ENCODE peak calls at places on chromosome 5, in five cellular contexts. One of them, this sample, is unnamed.

GRCh38 chr5:174735498-174736350 is 11.3 kb downstream of the MSX2 start:
- DNase-seq in K562: peak; percentile 17
- DNase-seq in SK-N-SH: peak; percentile 89
- DNase-seq in HepG2: peak; percentile 5
- DNase-seq in HCT116: peak; percentile 45
- DNase-seq in this sample: no peak

GRCh38 chr5:140038373-140038957 is 4.6 kb downstream of the NRG2 start:
- DNase-seq in SK-N-SH: peak; percentile 62
- DNase-seq in HCT116: no peak
- DNase-seq in HepG2: no peak
- DNase-seq in K562: no peak
- DNase-seq in this sample: no peak

GRCh38 chr5:174533127-174533453 is 191.3 kb upstream of the MSX2 start:
- DNase-seq in K562: no peak
- DNase-seq in SK-N-SH: no peak
- DNase-seq in HepG2: no peak
- DNase-seq in HCT116: no peak
- DNase-seq in this sample: no peak

GRCh38 chr5:115815693-115816225 is 700 bp downstream of the CDO1 start:
- DNase-seq in K562: no peak
- DNase-seq in HepG2: no peak
- DNase-seq in SK-N-SH: peak; percentile 67
- DNase-seq in HCT116: no peak
- DNase-seq in this sample: no peak

GRCh38 chr5:77430726-77431125 is 61.4 kb downstream of the WDR41 start:
- DNase-seq in HCT116: no peak
- DNase-seq in K562: no peak
- DNase-seq in SK-N-SH: no peak
- DNase-seq in HepG2: no peak
- DNase-seq in this sample: no peak

GRCh38 chr5:139458580-139459407 is 3.7 kb downstream of the ECSCR start:
- DNase-seq in SK-N-SH: no peak
- DNase-seq in HepG2: no peak
- DNase-seq in HCT116: no peak
- DNase-seq in K562: no peak
- DNase-seq in this sample: peak; percentile 60

GRCh38 chr5:27708579-27708978 is 670.2 kb upstream of the CDH9 start:
- DNase-seq in HCT116: no peak
- DNase-seq in K562: no peak
- DNase-seq in SK-N-SH: no peak
- DNase-seq in HepG2: no peak
- DNase-seq in this sample: no peak

GRCh38 chr5:107672212-107673105 is 1.7 kb upstream of the EFNA5 start:
- DNase-seq in SK-N-SH: peak; percentile 86
- DNase-seq in K562: peak; percentile 18
- DNase-seq in HCT116: peak; percentile 88
- DNase-seq in HepG2: peak; percentile 15
- DNase-seq in this sample: no peak

GRCh38 chr5:32687167-32687831 is 23.8 kb upstream of the NPR3 start:
- DNase-seq in HepG2: no peak
- DNase-seq in K562: no peak
- DNase-seq in SK-N-SH: peak; percentile 29
- DNase-seq in HCT116: no peak
- DNase-seq in this sample: no peak

GRCh38 chr5:111337133-111337532 is 112.9 kb downstream of the CAMK4 start:
- DNase-seq in HCT116: no peak
- DNase-seq in K562: no peak
- DNase-seq in HepG2: no peak
- DNase-seq in SK-N-SH: no peak
- DNase-seq in this sample: peak; percentile 26

GRCh38 chr5:96851312-96852062 is 24.8 kb upstream of the ERAP2 start:
- DNase-seq in HCT116: no peak
- DNase-seq in K562: no peak
- DNase-seq in SK-N-SH: no peak
- DNase-seq in HepG2: no peak
- DNase-seq in this sample: no peak

GRCh38 chr5:75049581-75050274 is 2.6 kb downstream of the GCNT4 start:
- DNase-seq in HepG2: peak; percentile 69
- DNase-seq in K562: peak; percentile 68
- DNase-seq in SK-N-SH: peak; percentile 56
- DNase-seq in HCT116: peak; percentile 68
- DNase-seq in this sample: no peak

GRCh38 chr5:75045071-75045470 is 7.3 kb downstream of the GCNT4 start:
- DNase-seq in HepG2: no peak
- DNase-seq in HCT116: no peak
- DNase-seq in SK-N-SH: no peak
- DNase-seq in K562: no peak
- DNase-seq in this sample: no peak

GRCh38 chr5:75046366-75047142 is 5.8 kb downstream of the GCNT4 start:
- DNase-seq in K562: no peak
- DNase-seq in HepG2: no peak
- DNase-seq in HCT116: no peak
- DNase-seq in SK-N-SH: no peak
- DNase-seq in this sample: no peak

GRCh38 chr5:75048457-75048953 is 3.9 kb downstream of the GCNT4 start:
- DNase-seq in SK-N-SH: no peak
- DNase-seq in HCT116: no peak
- DNase-seq in HepG2: no peak
- DNase-seq in K562: no peak
- DNase-seq in this sample: peak; percentile 57

DNA sequence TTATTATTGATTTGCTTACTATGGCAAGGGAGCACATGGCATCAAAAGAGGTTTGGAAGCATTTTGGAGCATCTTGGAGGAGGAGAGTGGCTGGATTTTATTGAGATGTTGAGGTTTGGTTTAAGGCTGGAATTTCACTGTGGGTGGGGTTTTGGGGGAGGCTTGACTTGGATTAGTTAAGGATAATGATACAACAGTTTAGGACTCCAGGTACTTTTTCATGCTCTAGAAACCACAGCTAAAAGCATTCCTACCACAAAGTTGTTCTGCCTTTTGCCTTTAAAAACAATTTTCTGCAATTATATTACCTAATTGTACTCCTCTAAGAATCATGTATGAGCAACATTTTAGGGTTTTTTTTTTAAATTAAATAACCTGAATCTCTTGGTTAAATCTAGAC is 5.0 kb downstream of the GCNT4 start:
- DNase-seq in SK-N-SH: no peak
- DNase-seq in HCT116: no peak
- DNase-seq in K562: no peak
- DNase-seq in HepG2: no peak
- DNase-seq in this sample: no peak
- TF ChIP-seq ZBTB33 in SK-N-SH: no peak
- TF ChIP-seq ZBTB33 in HCT116: no peak
- TF ChIP-seq ZBTB33 in K562: no peak
- TF ChIP-seq ZBTB33 in HepG2: no peak
- TF ChIP-seq ZBTB33 in this sample: no peak

DNA sequence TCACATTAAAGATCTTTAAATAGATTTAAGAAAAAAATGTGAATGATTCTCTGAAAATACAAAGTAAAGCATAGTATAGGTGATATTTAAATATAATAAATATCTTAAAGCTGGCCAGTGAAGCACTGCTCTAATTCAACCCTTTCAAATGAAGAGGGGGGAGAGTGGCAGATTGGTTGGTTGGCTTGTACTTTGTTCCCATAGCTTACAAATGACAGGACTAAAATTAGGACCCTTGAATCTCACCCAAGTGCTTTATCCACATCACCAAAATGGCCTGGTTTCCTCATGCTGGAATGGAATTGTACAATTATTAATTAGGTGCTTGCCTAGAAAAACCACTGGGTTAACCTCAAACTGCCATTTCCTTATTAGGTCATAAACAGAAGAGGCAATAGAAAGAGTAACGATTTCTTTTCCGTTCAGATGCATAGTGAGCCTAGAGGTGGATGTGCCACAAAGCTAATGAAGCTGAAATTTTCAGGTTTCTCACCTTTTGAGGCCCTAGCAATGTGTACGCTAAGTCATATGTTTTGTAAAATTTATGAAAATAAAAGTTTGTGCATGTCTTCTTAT is 354.5 kb upstream of the CDH6 start:
- DNase-seq in HCT116: no peak
- DNase-seq in HepG2: no peak
- DNase-seq in K562: no peak
- DNase-seq in SK-N-SH: no peak
- DNase-seq in this sample: no peak
- TF ChIP-seq ZBTB33 in HCT116: no peak
- TF ChIP-seq ZBTB33 in HepG2: no peak
- TF ChIP-seq ZBTB33 in K562: no peak
- TF ChIP-seq ZBTB33 in SK-N-SH: no peak
- TF ChIP-seq ZBTB33 in this sample: no peak

GRCh38 chr5:43773032-43773830 is 170.3 kb downstream of the NNT start:
- DNase-seq in HCT116: peak; percentile 18
- DNase-seq in SK-N-SH: no peak
- DNase-seq in K562: no peak
- DNase-seq in HepG2: peak; percentile 35
- DNase-seq in this sample: no peak

GRCh38 chr5:43771611-43772031 is 168.6 kb downstream of the NNT start:
- DNase-seq in SK-N-SH: no peak
- DNase-seq in HCT116: no peak
- DNase-seq in HepG2: no peak
- DNase-seq in K562: no peak
- DNase-seq in this sample: no peak

GRCh38 chr5:43769576-43770352 is 166.8 kb downstream of the NNT start:
- DNase-seq in SK-N-SH: no peak
- DNase-seq in HCT116: no peak
- DNase-seq in HepG2: no peak
- DNase-seq in K562: no peak
- DNase-seq in this sample: no peak

GRCh38 chr5:43775000-43775399 is 172.0 kb downstream of the NNT start:
- DNase-seq in SK-N-SH: no peak
- DNase-seq in HepG2: no peak
- DNase-seq in HCT116: no peak
- DNase-seq in K562: no peak
- DNase-seq in this sample: no peak

GRCh38 chr5:43772601-43773031 is 169.6 kb downstream of the NNT start:
- DNase-seq in HepG2: no peak
- DNase-seq in SK-N-SH: no peak
- DNase-seq in HCT116: peak; percentile 44
- DNase-seq in K562: no peak
- DNase-seq in this sample: no peak
- TF ChIP-seq ZBTB33 in HepG2: no peak
- TF ChIP-seq ZBTB33 in SK-N-SH: no peak
- TF ChIP-seq ZBTB33 in HCT116: no peak
- TF ChIP-seq ZBTB33 in K562: no peak
- TF ChIP-seq ZBTB33 in this sample: no peak

DNA sequence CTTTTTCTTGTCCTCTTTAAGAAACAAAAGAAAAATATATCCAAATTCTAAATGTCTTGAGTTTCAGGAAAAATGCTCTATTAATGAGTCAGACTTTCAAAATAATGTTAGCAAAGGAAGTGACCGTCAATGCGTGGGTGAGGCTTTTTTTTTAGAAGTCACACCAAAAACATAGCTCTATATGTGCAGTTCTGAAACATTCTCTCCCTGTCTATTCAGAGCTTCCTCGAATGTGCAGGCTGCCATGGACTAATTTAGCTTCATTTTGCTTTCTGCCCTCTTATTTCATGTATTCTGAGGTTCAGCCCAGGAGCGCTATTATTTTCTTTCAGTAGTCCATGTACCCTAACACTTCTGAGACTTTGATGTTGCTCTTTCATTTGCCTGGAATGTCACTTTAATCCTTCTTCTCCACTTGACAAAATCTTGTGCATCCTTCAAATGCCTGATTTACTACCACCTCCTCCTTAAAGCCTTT is 72.5 kb upstream of the RASA1 start:
- DNase-seq in HepG2: no peak
- DNase-seq in K562: no peak
- DNase-seq in HCT116: no peak
- DNase-seq in SK-N-SH: no peak
- DNase-seq in this sample: peak; percentile 48
- TF ChIP-seq ZBTB33 in HepG2: no peak
- TF ChIP-seq ZBTB33 in K562: no peak
- TF ChIP-seq ZBTB33 in HCT116: no peak
- TF ChIP-seq ZBTB33 in SK-N-SH: no peak
- TF ChIP-seq ZBTB33 in this sample: no peak

DNA sequence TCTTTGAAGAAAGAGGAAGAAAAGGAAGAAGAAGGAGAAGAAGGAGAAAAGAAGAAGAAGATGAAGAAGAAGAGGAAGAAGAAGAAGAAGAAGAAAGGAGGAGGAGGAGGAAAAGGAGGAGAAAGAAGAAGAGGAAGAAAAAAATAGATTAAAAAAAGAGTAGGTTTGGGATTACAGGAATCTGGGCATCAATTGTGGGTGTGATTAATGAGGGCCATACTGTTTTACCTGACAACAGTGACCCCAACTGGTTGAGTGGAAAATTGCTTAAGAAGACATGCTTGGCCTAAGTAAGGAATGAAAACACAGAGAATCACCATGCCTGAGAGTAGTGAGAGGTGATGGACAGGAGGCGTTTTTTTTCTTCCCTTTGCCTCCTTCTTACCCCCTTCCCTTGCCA is 114.6 kb downstream of the FAM170A start:
- DNase-seq in K562: peak; percentile 36
- DNase-seq in SK-N-SH: peak; percentile 25
- DNase-seq in HepG2: peak; percentile 33
- DNase-seq in HCT116: peak; percentile 59
- DNase-seq in this sample: peak; percentile 48
- TF ChIP-seq ZBTB33 in K562: no peak
- TF ChIP-seq ZBTB33 in SK-N-SH: no peak
- TF ChIP-seq ZBTB33 in HepG2: no peak
- TF ChIP-seq ZBTB33 in HCT116: no peak
- TF ChIP-seq ZBTB33 in this sample: no peak

DNA sequence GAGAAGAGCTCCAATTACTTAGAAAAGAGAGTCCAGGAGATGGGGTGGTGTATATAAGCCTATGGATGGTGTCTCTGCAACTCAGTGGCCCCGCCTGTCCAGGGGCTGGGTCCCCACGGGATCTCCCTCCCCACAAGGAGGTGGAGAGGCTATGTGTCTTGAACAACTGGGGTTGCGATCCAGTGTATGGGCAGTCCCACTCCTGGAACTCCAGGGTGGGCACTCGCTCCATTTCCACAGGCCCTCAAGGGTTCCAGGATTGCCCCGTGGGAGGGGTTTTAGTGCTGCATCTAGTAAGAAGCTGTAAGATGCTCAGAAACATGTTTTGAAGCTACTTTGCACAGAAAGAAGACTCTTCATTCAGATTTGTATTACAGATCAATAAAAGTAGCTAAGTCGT is 558 bp upstream of the SMAD5 start:
- DNase-seq in HCT116: no peak
- DNase-seq in K562: peak; percentile 42
- DNase-seq in SK-N-SH: peak; percentile 24
- DNase-seq in HepG2: peak; percentile 6
- DNase-seq in this sample: no peak
- TF ChIP-seq ZBTB33 in HCT116: no peak
- TF ChIP-seq ZBTB33 in K562: no peak
- TF ChIP-seq ZBTB33 in SK-N-SH: no peak
- TF ChIP-seq ZBTB33 in HepG2: no peak
- TF ChIP-seq ZBTB33 in this sample: no peak